ENCODE peak calls at places on chromosomes 4 and X, in nine cellular contexts. One of them, this sample, is unnamed.

GRCh38 chr4:43399726-43400125 is 507.2 kb downstream of the GRXCR1 start:
- DNase-seq in uterus: no peak
- DNase-seq in heart left ventricle: no peak
- DNase-seq in stomach: no peak
- DNase-seq in prostate gland: no peak
- DNase-seq in lower leg skin: no peak
- DNase-seq in IMR-90: no peak
- DNase-seq in endothelial cell of umbilical vein: no peak
- DNase-seq in adrenal gland: no peak
- DNase-seq in this sample: no peak

GRCh38 chr4:122152699-122153328 is 683 bp downstream of the BLTP1 start:
- DNase-seq in uterus: no peak
- DNase-seq in heart left ventricle: peak; percentile 22
- DNase-seq in stomach: peak; percentile 38
- DNase-seq in prostate gland: peak; percentile 19
- DNase-seq in lower leg skin: peak; percentile 90
- DNase-seq in IMR-90: peak; percentile 25
- DNase-seq in endothelial cell of umbilical vein: peak; percentile 50
- DNase-seq in adrenal gland: peak; percentile 40
- DNase-seq in this sample: peak; percentile 69

GRCh38 chr4:109701566-109702399 is 1.5 kb downstream of the CASP6 start:
- DNase-seq in uterus: no peak
- DNase-seq in heart left ventricle: no peak
- DNase-seq in stomach: no peak
- DNase-seq in prostate gland: no peak
- DNase-seq in lower leg skin: no peak
- DNase-seq in IMR-90: no peak
- DNase-seq in endothelial cell of umbilical vein: peak; percentile 39
- DNase-seq in adrenal gland: no peak
- DNase-seq in this sample: peak; percentile 7

GRCh38 chr4:6854098-6854744 is 55.4 kb upstream of the TBC1D14 start:
- DNase-seq in uterus: no peak
- DNase-seq in heart left ventricle: no peak
- DNase-seq in stomach: no peak
- DNase-seq in prostate gland: no peak
- DNase-seq in lower leg skin: no peak
- DNase-seq in IMR-90: no peak
- DNase-seq in endothelial cell of umbilical vein: no peak
- DNase-seq in adrenal gland: no peak
- DNase-seq in this sample: peak; percentile 70

GRCh38 chr4:52995341-52996030 is 133.4 kb downstream of the RASL11B start:
- DNase-seq in uterus: no peak
- DNase-seq in heart left ventricle: no peak
- DNase-seq in stomach: no peak
- DNase-seq in prostate gland: no peak
- DNase-seq in lower leg skin: no peak
- DNase-seq in IMR-90: peak; percentile 29
- DNase-seq in endothelial cell of umbilical vein: no peak
- DNase-seq in adrenal gland: no peak
- DNase-seq in this sample: no peak

GRCh38 chr4:155946486-155946885 is 7.2 kb downstream of the CTSO start:
- DNase-seq in uterus: no peak
- DNase-seq in heart left ventricle: no peak
- DNase-seq in stomach: no peak
- DNase-seq in prostate gland: no peak
- DNase-seq in lower leg skin: no peak
- DNase-seq in IMR-90: peak; percentile 27
- DNase-seq in endothelial cell of umbilical vein: no peak
- DNase-seq in adrenal gland: no peak
- DNase-seq in this sample: no peak

GRCh38 chr4:61827907-61828328 is 627.8 kb downstream of the ADGRL3 start:
- DNase-seq in uterus: no peak
- DNase-seq in heart left ventricle: no peak
- DNase-seq in stomach: no peak
- DNase-seq in prostate gland: no peak
- DNase-seq in lower leg skin: no peak
- DNase-seq in IMR-90: no peak
- DNase-seq in endothelial cell of umbilical vein: no peak
- DNase-seq in adrenal gland: no peak
- DNase-seq in this sample: no peak

GRCh38 chr4:168197926-168198325 is 105.6 kb downstream of the ANXA10 start:
- DNase-seq in uterus: no peak
- DNase-seq in heart left ventricle: no peak
- DNase-seq in stomach: no peak
- DNase-seq in prostate gland: no peak
- DNase-seq in lower leg skin: no peak
- DNase-seq in IMR-90: peak; percentile 6
- DNase-seq in endothelial cell of umbilical vein: peak; percentile 14
- DNase-seq in adrenal gland: no peak
- DNase-seq in this sample: no peak

GRCh38 chr4:115126487-115126886 is 13.1 kb upstream of the NDST4 start:
- DNase-seq in uterus: no peak
- DNase-seq in heart left ventricle: no peak
- DNase-seq in stomach: no peak
- DNase-seq in prostate gland: no peak
- DNase-seq in lower leg skin: no peak
- DNase-seq in IMR-90: no peak
- DNase-seq in endothelial cell of umbilical vein: no peak
- DNase-seq in adrenal gland: no peak
- DNase-seq in this sample: no peak

GRCh38 chr4:167897116-167897515 is 195.2 kb upstream of the ANXA10 start:
- DNase-seq in uterus: no peak
- DNase-seq in heart left ventricle: no peak
- DNase-seq in stomach: no peak
- DNase-seq in prostate gland: peak; percentile 37
- DNase-seq in lower leg skin: no peak
- DNase-seq in IMR-90: peak; percentile 63
- DNase-seq in endothelial cell of umbilical vein: peak; percentile 96
- DNase-seq in adrenal gland: no peak
- DNase-seq in this sample: no peak

GRCh38 chr4:48570646-48571220 is 80.7 kb downstream of the ZAR1 start:
- DNase-seq in uterus: no peak
- DNase-seq in heart left ventricle: no peak
- DNase-seq in stomach: no peak
- DNase-seq in prostate gland: no peak
- DNase-seq in lower leg skin: no peak
- DNase-seq in IMR-90: peak; percentile 76
- DNase-seq in endothelial cell of umbilical vein: no peak
- DNase-seq in adrenal gland: no peak
- DNase-seq in this sample: no peak

GRCh38 chrX:135384161-135384836 is 37.4 kb upstream of the SMIM10L2A start:
- DNase-seq in uterus: no peak
- DNase-seq in heart left ventricle: no peak
- DNase-seq in stomach: no peak
- DNase-seq in prostate gland: no peak
- DNase-seq in lower leg skin: no peak
- DNase-seq in IMR-90: no peak
- DNase-seq in endothelial cell of umbilical vein: no peak
- DNase-seq in adrenal gland: no peak
- DNase-seq in this sample: peak; percentile 44

GRCh38 chr4:98148856-98149255 is 5.6 kb upstream of the STPG2 start:
- DNase-seq in uterus: no peak
- DNase-seq in heart left ventricle: no peak
- DNase-seq in stomach: no peak
- DNase-seq in prostate gland: no peak
- DNase-seq in lower leg skin: no peak
- DNase-seq in IMR-90: no peak
- DNase-seq in endothelial cell of umbilical vein: no peak
- DNase-seq in adrenal gland: no peak
- DNase-seq in this sample: peak; percentile 35

DNA sequence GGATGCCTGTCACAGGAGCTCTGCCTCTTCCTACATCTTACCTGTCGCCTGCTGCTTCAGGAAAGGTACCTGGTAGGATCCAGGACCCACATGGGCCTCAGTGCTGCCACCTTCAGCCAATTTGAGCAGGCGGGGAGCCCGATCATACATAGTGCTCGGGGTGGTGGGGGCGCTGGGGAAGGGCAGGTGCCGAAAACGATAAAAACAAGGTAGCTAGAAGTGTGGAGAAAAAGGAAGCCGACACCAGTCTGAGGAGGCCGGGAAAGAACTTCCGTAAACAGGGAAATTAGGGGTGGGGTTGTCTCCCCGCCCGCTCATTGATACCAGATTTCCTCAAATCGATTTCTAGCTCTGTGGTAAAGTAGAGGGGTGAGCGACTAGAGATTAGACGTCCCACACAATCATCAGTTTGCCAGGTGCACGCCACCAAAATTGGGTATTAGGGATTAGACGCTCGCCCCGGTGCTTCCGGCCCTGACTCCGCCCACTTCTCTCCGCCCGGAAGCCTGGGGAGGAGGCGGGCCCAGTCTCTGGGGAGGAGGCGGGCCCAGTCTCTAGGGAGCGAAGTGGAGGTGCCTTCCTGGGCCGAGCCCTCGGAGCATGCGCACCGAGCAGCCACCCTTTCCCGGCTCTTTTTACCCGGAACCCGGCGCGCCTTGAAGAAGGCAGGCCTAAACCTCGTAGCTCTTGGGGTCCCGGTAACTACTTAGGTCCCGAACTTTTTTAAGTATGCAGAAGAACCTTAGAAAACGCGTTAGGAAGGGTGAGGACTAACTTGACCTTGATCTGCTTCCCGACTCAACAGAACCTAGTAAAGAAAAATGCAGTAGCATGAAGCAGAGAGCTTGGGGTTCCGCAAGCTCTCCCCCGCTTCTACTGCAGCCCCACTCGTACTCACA is at the start of gene STPG2:
- DNase-seq in uterus: peak; percentile 87
- DNase-seq in heart left ventricle: peak; percentile 91
- DNase-seq in stomach: peak; percentile 95
- DNase-seq in prostate gland: peak; percentile 88
- DNase-seq in lower leg skin: peak; percentile 97
- DNase-seq in IMR-90: peak; percentile 81
- DNase-seq in endothelial cell of umbilical vein: peak; percentile 87
- DNase-seq in adrenal gland: peak; percentile 93
- DNase-seq in this sample: peak; percentile 82
- TF ChIP-seq POLR2A in uterus: no peak
- TF ChIP-seq POLR2A in heart left ventricle: peak; percentile 63
- TF ChIP-seq POLR2A in stomach: no peak
- TF ChIP-seq POLR2A in prostate gland: peak; percentile 41
- TF ChIP-seq POLR2A in lower leg skin: no peak
- TF ChIP-seq POLR2A in IMR-90: peak; percentile 29
- TF ChIP-seq POLR2A in endothelial cell of umbilical vein: peak; percentile 59
- TF ChIP-seq POLR2A in adrenal gland: peak; percentile 61
- TF ChIP-seq POLR2A in this sample: peak; percentile 19

DNA sequence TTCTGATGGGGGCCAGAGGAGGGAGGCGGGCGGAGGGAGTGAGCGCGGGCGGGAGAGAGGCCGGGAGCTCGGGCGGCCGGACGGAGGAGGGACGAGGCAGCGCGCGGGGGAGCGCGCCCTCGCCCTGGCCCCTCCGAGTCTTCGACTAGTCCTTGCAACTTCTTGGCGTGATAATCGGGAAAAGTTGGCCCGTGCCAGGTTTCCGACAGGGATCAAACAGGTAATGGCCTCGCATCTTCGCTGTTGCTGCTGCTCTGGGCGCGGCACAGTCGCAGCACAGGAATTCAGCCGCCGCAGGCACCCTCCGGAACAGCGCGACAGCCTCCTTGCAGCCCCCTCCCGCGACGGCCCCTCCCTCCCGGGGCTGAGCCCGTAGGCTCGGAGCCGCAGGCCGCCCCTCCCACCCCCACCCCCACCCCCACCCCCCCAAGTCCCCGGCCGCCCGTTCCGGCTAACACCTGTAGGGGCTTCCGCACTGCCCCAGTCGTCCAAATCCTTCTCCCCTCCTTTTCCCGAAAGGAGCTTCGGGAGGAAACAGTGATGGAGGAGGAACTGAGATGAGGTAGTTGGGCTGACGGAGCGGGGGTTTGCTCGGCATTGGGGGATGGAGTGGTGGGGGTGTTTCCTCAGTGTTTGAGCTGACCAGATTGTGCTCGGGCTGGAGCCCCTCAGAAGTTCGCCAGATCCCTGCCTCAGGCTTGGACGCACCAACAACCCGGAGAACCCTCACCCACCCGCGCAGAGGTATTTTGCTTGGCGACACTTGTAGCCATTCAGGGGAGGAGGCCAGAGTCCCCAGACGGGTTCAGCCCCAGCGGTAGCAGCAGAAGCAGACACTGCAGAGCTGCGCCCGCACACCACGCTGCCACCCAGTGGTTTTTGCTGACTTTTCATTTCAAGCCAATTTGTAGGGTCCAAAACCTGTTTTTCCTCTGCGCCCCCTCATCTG is at the start of gene FGF13:
- DNase-seq in uterus: peak; percentile 40
- DNase-seq in heart left ventricle: peak; percentile 6
- DNase-seq in stomach: peak; percentile 29
- DNase-seq in prostate gland: peak; percentile 26
- DNase-seq in lower leg skin: no peak
- DNase-seq in IMR-90: no peak
- DNase-seq in endothelial cell of umbilical vein: no peak
- DNase-seq in adrenal gland: no peak
- DNase-seq in this sample: peak; percentile 12
- TF ChIP-seq CTCF in uterus: peak; percentile 18
- TF ChIP-seq CTCF in heart left ventricle: peak; percentile 20
- TF ChIP-seq CTCF in stomach: no peak
- TF ChIP-seq CTCF in prostate gland: peak; percentile 27
- TF ChIP-seq CTCF in lower leg skin: no peak
- TF ChIP-seq CTCF in IMR-90: no peak
- TF ChIP-seq CTCF in endothelial cell of umbilical vein: no peak
- TF ChIP-seq CTCF in adrenal gland: no peak
- TF ChIP-seq CTCF in this sample: peak; percentile 9

GRCh38 chr4:30716158-30716557 is 4.0 kb upstream of the PCDH7 start:
- DNase-seq in uterus: no peak
- DNase-seq in heart left ventricle: no peak
- DNase-seq in stomach: no peak
- DNase-seq in prostate gland: no peak
- DNase-seq in lower leg skin: no peak
- DNase-seq in IMR-90: peak; percentile 53
- DNase-seq in endothelial cell of umbilical vein: peak; percentile 63
- DNase-seq in adrenal gland: no peak
- DNase-seq in this sample: peak; percentile 58
- H3K4me3 ChIP-seq in uterus: peak overlapping the region; percentile 55
- H3K4me3 ChIP-seq in heart left ventricle: no peak overlapping the region
- H3K4me3 ChIP-seq in stomach: peak overlapping the region; percentile 60
- H3K4me3 ChIP-seq in prostate gland: peak overlapping the region; percentile 45
- H3K4me3 ChIP-seq in lower leg skin: no peak overlapping the region
- H3K4me3 ChIP-seq in IMR-90: peak overlapping the region; percentile 20
- H3K4me3 ChIP-seq in endothelial cell of umbilical vein: peak overlapping the region; percentile 47
- H3K4me3 ChIP-seq in adrenal gland: no peak overlapping the region
- H3K4me3 ChIP-seq in this sample: peak overlapping the region; percentile 61

DNA sequence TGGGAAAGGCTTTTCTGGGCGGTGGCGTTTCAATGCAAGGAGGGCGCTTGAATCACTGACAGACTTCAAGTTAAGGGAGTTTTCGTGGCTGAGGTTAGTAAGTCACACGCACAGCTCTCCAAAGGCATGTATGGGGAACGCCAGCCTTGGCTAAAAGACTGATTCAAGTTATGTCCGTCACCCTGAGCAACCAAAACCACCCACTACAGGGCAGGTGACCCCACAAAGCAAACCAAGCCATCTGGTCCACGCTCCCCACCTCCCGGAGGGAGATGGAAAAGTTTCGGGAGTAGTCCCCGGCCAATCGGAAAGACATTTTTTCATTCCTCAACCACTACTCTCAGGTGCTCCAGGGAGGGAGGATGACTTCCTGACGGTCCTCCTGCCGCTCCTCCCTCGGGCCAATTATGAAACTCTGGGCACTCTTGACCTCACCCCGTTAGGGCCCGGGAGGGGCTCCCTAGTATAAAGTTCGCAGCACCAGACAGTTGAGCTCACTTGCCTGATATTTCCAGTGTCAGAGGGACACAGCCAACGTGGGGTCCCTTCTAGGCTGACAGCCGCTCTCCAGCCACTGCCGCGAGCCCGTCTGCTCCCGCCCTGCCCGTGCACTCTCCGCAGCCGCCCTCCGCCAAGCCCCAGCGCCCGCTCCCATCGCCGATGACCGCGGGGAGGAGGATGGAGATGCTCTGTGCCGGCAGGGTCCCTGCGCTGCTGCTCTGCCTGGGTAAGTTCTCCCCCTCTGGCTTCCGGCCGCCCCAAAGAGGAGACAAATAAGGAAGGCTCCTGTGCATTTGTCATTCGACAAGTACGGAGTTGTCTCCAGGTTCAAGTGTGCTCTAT is at the start of gene EREG:
- DNase-seq in uterus: peak; percentile 13
- DNase-seq in heart left ventricle: peak; percentile 8
- DNase-seq in stomach: no peak
- DNase-seq in prostate gland: no peak
- DNase-seq in lower leg skin: peak; percentile 82
- DNase-seq in IMR-90: peak; percentile 62
- DNase-seq in endothelial cell of umbilical vein: peak; percentile 36
- DNase-seq in adrenal gland: no peak
- DNase-seq in this sample: no peak
- TF ChIP-seq POLR2A in uterus: no peak
- TF ChIP-seq POLR2A in heart left ventricle: no peak
- TF ChIP-seq POLR2A in stomach: no peak
- TF ChIP-seq POLR2A in prostate gland: no peak
- TF ChIP-seq POLR2A in lower leg skin: no peak
- TF ChIP-seq POLR2A in IMR-90: no peak
- TF ChIP-seq POLR2A in endothelial cell of umbilical vein: no peak
- TF ChIP-seq POLR2A in adrenal gland: no peak
- TF ChIP-seq POLR2A in this sample: no peak